ENCODE peak calls at places on chromosome 14, in seven cellular contexts. D, J, Z, C, P, Q and F are unnamed samples.
A peak's percentile ranks its signal among the peaks of the same experiment; 100 is the strongest.

GRCh38 chr14:65277580-65278270 is 134.8 kb upstream of the FUT8 start:
- DNase-seq in Z (no peak), P (no peak), Q (no peak), J (no peak), C (no peak), D (no peak), F (no peak)

GRCh38 chr14:51479584-51480305 is 172.0 kb upstream of the FRMD6 start:
- DNase-seq in C (no peak), P (no peak), Q (peak; percentile 53), Z (no peak), D (no peak), J (no peak), F (no peak)

GRCh38 chr14:30573203-30573814 is 14.4 kb downstream of the G2E3 start:
- DNase-seq in Q (peak; percentile 69), C (no peak), J (no peak), P (no peak), Z (no peak), D (no peak), F (no peak)

GRCh38 chr14:103840016-103840415 is 7.4 kb downstream of the PPP1R13B start:
- DNase-seq in J (no peak), P (no peak), C (no peak), Z (no peak), Q (no peak), D (no peak), F (no peak)

GRCh38 chr14:67432088-67432564 is 20.2 kb upstream of the PLEK2 start:
- DNase-seq in J (no peak), Z (no peak), P (no peak), C (no peak), Q (peak; percentile 22), D (peak; percentile 6), F (no peak)

GRCh38 chr14:93780811-93781210 is 7.5 kb downstream of the PRIMA1 start:
- DNase-seq in J (no peak), Q (no peak), D (no peak), C (no peak), Z (no peak), P (no peak), F (no peak)

GRCh38 chr14:49946320-49947141 is 53.6 kb downstream of the ARF6 start:
- DNase-seq in Z (no peak), D (no peak), Q (peak; percentile 81), J (no peak), P (no peak), C (no peak), F (no peak)

GRCh38 chr14:68363841-68364711 is 428.8 kb downstream of the ZFP36L1 start:
- DNase-seq in Q (peak; percentile 85), J (peak; percentile 70), D (no peak), C (peak; percentile 78), P (no peak), Z (peak; percentile 87), F (no peak)

GRCh38 chr14:39876935-39877334 is 444.7 kb upstream of the FBXO33 start:
- DNase-seq in C (no peak), Q (no peak), J (no peak), P (no peak), D (no peak), Z (no peak), F (no peak)
- H3K27ac ChIP-seq in C (no peak overlapping the region), Q (no peak overlapping the region), J (no peak overlapping the region), P (no peak overlapping the region), D (no peak overlapping the region), Z (no peak overlapping the region), F (no peak overlapping the region)

GRCh38 chr14:104968541-104969401 is 9.4 kb downstream of the AHNAK2 start:
- DNase-seq in J (peak; percentile 85), C (no peak), Q (peak; percentile 29), P (peak; percentile 90), D (peak; percentile 51), Z (no peak), F (peak; percentile 97)

GRCh38 chr14:104968153-104968527 is 10.0 kb downstream of the AHNAK2 start:
- DNase-seq in Z (peak; percentile 92), P (peak; percentile 91), J (peak; percentile 95), D (peak; percentile 70), Q (peak; percentile 63), C (peak; percentile 80), F (peak; percentile 94)

GRCh38 chr14:104971447-104972240 is 6.5 kb downstream of the AHNAK2 start:
- DNase-seq in Q (no peak), P (no peak), Z (no peak), C (no peak), D (peak; percentile 56), J (peak; percentile 82), F (peak; percentile 78)

GRCh38 chr14:104970231-104971068 is 7.7 kb downstream of the AHNAK2 start:
- DNase-seq in Z (peak; percentile 87), Q (peak; percentile 92), C (no peak), J (peak; percentile 91), P (peak; percentile 94), D (peak; percentile 46), F (peak; percentile 98)

DNA sequence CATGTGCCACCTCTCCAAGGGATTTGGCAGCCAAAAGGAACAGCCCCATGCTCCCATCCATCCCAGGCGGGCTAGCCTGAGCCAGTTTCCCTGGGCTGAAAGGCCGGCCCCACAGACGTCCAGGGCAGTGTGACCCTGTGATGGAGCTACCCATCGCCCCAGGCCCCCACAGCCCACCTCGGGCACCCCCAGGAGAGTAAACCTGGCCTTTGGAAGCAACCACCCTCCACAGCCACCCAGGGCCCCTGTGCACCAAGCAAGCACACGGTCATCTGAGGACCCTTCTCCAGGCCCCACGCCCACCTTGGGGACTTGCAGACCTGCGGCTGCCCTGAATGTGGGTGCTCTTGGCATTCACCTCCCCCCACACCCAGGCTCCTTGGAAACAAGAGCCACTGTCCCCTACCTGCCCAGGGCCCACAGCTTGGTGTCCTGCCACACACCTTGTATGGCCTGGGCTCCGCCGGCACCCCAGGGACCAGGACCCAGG is 8.4 kb downstream of the AHNAK2 start:
- DNase-seq in P (peak; percentile 72), C (no peak), Q (no peak), J (peak; percentile 68), D (peak; percentile 58), Z (no peak), F (peak; percentile 73)
- H3K4me1 ChIP-seq in P (peaks cover 89% of the 10 kb centered on the region), C (peaks cover 63% of the 10 kb centered on the region), Q (peaks cover 36% of the 10 kb centered on the region), J (peaks cover 26% of the 10 kb centered on the region), D (peaks cover 21% of the 10 kb centered on the region), Z (no peaks in the 10 kb centered on the region), F (peaks cover 38% of the 10 kb centered on the region)

GRCh38 chr14:34692898-34693227 is 21.5 kb downstream of the CFL2 start:
- DNase-seq in P (no peak), Q (no peak), J (no peak), D (no peak), C (no peak), Z (no peak), F (no peak)
- H3K4me3 ChIP-seq in P (peak overlapping the region; percentile 29), Q (no peak overlapping the region), J (peak overlapping the region; percentile 24), D (no peak overlapping the region), C (peak overlapping the region; percentile 36), Z (no peak overlapping the region), F (no peak overlapping the region)

GRCh38 chr14:101878222-101879211 is 85.9 kb upstream of the DYNC1H1 start:
- DNase-seq in P (no peak), Q (peak; percentile 41), C (no peak), Z (peak; percentile 36), D (no peak), J (no peak), F (no peak)
- H3K27ac ChIP-seq in P (no peak overlapping the region), Q (no peak overlapping the region), C (no peak overlapping the region), Z (no peak overlapping the region), D (peak overlapping the region; percentile 73), J (no peak overlapping the region), F (no peak overlapping the region)